ENCODE peak calls at places on chromosomes 13 and 19, in nine cellular contexts. B, Z, G, N, J, V, Y, I and T are unnamed samples.

GRCh38 chr19:4368128-4368820 is 24.9 kb downstream of the MPND start:
- DNase-seq in B (no peak), Z (no peak), G (no peak), N (no peak), J (peak; percentile 22), V (no peak), Y (no peak), I (no peak), T (no peak)

GRCh38 chr13:79480954-79481684 is at the start of gene NDFIP2:
- DNase-seq in B (peak; percentile 88), Z (no peak), G (peak; percentile 92), N (peak; percentile 82), J (peak; percentile 84), V (peak; percentile 94), Y (peak; percentile 53), I (peak; percentile 89), T (peak; percentile 83)

GRCh38 chr19:944171-944567 is 18.3 kb downstream of the ARID3A start:
- DNase-seq in B (no peak), Z (no peak), G (peak; percentile 84), N (no peak), J (no peak), V (no peak), Y (no peak), I (no peak), T (no peak)

GRCh38 chr19:50328257-50329145 is 676 bp downstream of the KCNC3 start:
- DNase-seq in B (no peak), Z (no peak), G (peak; percentile 68), N (no peak), J (no peak), V (peak; percentile 79), Y (no peak), I (peak; percentile 68), T (peak; percentile 61)

GRCh38 chr13:26914624-26915023 is 154.0 kb upstream of the GPR12 start:
- DNase-seq in B (no peak), Z (no peak), G (no peak), N (peak; percentile 37), J (peak; percentile 83), V (no peak), Y (no peak), I (no peak), T (no peak)

GRCh38 chr13:58908019-58908679 is 1255.6 kb downstream of the DIAPH3 start:
- DNase-seq in B (no peak), Z (no peak), G (no peak), N (no peak), J (no peak), V (no peak), Y (no peak), I (no peak), T (no peak)

GRCh38 chr13:49625392-49626137 is 2.7 kb upstream of the ARL11 start:
- DNase-seq in B (no peak), Z (no peak), G (peak; percentile 83), N (no peak), J (no peak), V (peak; percentile 85), Y (no peak), I (no peak), T (no peak)

GRCh38 chr13:85373322-85373721 is 425.9 kb downstream of the SLITRK6 start:
- DNase-seq in B (no peak), Z (no peak), G (no peak), N (no peak), J (peak; percentile 25), V (no peak), Y (no peak), I (no peak), T (no peak)

GRCh38 chr19:41753936-41754529 is 1.3 kb upstream of the CEACAM6 start:
- DNase-seq in B (no peak), Z (no peak), G (no peak), N (no peak), J (peak; percentile 37), V (no peak), Y (peak; percentile 35), I (peak; percentile 68), T (peak; percentile 48)

GRCh38 chr19:18904334-18905057 is 8.5 kb upstream of the CERS1 start:
- DNase-seq in B (no peak), Z (no peak), G (no peak), N (no peak), J (no peak), V (peak; percentile 59), Y (no peak), I (no peak), T (no peak)

GRCh38 chr13:98853791-98854191 is 101.3 kb upstream of the SLC15A1 start:
- DNase-seq in B (no peak), Z (no peak), G (no peak), N (no peak), J (no peak), V (no peak), Y (no peak), I (no peak), T (no peak)

GRCh38 chr19:50427997-50428425 is 4.7 kb upstream of the MYBPC2 start:
- DNase-seq in B (no peak), Z (no peak), G (peak; percentile 91), N (peak; percentile 7), J (peak; percentile 30), V (peak; percentile 97), Y (peak; percentile 44), I (no peak), T (no peak)

GRCh38 chr13:112688560-112689497 is 1.0 kb upstream of the ATP11A start:
- DNase-seq in B (no peak), Z (no peak), G (no peak), N (no peak), J (no peak), V (peak; percentile 88), Y (no peak), I (peak; percentile 40), T (no peak)

GRCh38 chr13:93183302-93183701 is 43.3 kb upstream of the GPC6 start:
- DNase-seq in B (no peak), Z (no peak), G (no peak), N (no peak), J (no peak), V (no peak), Y (no peak), I (no peak), T (no peak)

GRCh38 chr19:46186101-46186716 is 38.2 kb downstream of the IGFL2 start:
- DNase-seq in B (no peak), Z (no peak), G (no peak), N (no peak), J (no peak), V (no peak), Y (no peak), I (no peak), T (no peak)

GRCh38 chr13:24866488-24866887 is 102.5 kb downstream of the RNF17 start:
- DNase-seq in B (no peak), Z (no peak), G (no peak), N (no peak), J (no peak), V (no peak), Y (no peak), I (no peak), T (no peak)

GRCh38 chr13:24863748-24864540 is 100.0 kb downstream of the RNF17 start:
- DNase-seq in B (no peak), Z (no peak), G (no peak), N (no peak), J (no peak), V (no peak), Y (no peak), I (no peak), T (no peak)

GRCh38 chr13:24861617-24862362 is 97.8 kb downstream of the RNF17 start:
- DNase-seq in B (no peak), Z (no peak), G (no peak), N (no peak), J (no peak), V (no peak), Y (no peak), I (no peak), T (no peak)

GRCh38 chr13:24864579-24864978 is 100.6 kb downstream of the RNF17 start:
- DNase-seq in B (no peak), Z (no peak), G (no peak), N (no peak), J (peak; percentile 45), V (no peak), Y (no peak), I (no peak), T (no peak)

GRCh38 chr13:24865158-24865557 is 101.2 kb downstream of the RNF17 start:
- DNase-seq in B (no peak), Z (no peak), G (no peak), N (no peak), J (peak; percentile 21), V (no peak), Y (no peak), I (no peak), T (no peak)
- TF ChIP-seq CTCF in B (peak; percentile 18), Z (peak; percentile 15), G (no peak), N (peak; percentile 49), J (no peak), V (no peak), Y (no peak), I (no peak), T (no peak)

DNA sequence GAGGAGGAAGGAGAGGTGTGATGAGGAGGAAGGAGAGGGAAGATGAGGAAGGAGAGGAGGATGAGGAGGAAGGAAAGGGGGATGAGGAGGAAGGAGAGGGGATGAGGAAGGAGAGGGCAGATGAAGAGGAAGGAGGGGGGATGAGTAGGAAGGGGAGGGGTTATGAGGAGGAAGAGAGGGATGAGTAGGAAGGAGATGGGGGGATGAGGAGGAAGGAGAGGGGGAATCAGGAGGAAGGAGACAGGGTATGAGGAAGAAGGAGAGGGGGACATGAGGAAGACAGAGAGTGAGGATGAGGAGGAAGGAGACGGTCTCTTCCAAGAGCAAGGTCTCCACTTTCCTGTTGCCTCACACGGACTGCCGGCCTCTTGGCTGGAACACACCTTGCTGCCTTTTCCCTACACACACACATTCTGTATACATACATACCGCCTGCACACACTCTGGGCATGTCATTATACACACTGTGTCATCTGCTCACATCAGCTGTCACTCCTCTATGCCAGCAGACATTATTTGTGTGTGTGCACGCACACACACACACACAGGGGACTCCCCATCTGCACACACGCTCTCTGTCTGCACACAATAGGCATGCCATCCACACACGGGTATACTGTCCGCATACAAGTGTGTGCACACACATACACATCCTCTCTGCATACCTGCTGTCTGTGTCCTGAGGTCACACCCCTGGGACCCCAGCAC is 11.1 kb upstream of the VSTM2B start:
- DNase-seq in B (no peak), Z (peak; percentile 13), G (no peak), N (peak; percentile 8), J (no peak), V (no peak), Y (no peak), I (peak; percentile 13), T (no peak)
- TF ChIP-seq CTCF in B (no peak), Z (no peak), G (no peak), N (no peak), J (no peak), V (no peak), Y (no peak), I (no peak), T (no peak)

GRCh38 chr19:6930190-6930589 is 42.8 kb downstream of the ADGRE1 start:
- DNase-seq in B (no peak), Z (no peak), G (no peak), N (no peak), J (no peak), V (no peak), Y (no peak), I (no peak), T (no peak)

GRCh38 chr19:6925801-6926751 is 38.7 kb downstream of the ADGRE1 start:
- DNase-seq in B (no peak), Z (no peak), G (no peak), N (no peak), J (no peak), V (no peak), Y (no peak), I (no peak), T (no peak)
- TF ChIP-seq CTCF in B (no peak), Z (peak; percentile 48), G (no peak), N (no peak), J (no peak), V (peak; percentile 8), Y (no peak), I (no peak), T (no peak)

GRCh38 chr19:34418300-34418699 is 9.9 kb upstream of the UBA2 start:
- DNase-seq in B (no peak), Z (no peak), G (no peak), N (no peak), J (no peak), V (no peak), Y (no peak), I (no peak), T (no peak)
- TF ChIP-seq CTCF in B (no peak), Z (no peak), G (no peak), N (no peak), J (no peak), V (no peak), Y (no peak), I (no peak), T (no peak)